ENCODE peak calls at places on chromosomes 6 and 20, in four cellular contexts. D, L, G and X are unnamed samples.

GRCh38 chr6:147283460-147283859 is 79.2 kb downstream of the STXBP5 start:
- DNase-seq in D (no peak), G (no peak), L (no peak), X (no peak)

GRCh38 chr6:37029249-37029959 is 23.9 kb downstream of the FGD2 start:
- DNase-seq in D (no peak), G (no peak), L (no peak), X (peak; percentile 79)

GRCh38 chr6:127954082-127954481 is 53.2 kb upstream of the THEMIS start:
- DNase-seq in G (no peak), D (no peak), L (no peak), X (no peak)

GRCh38 chr6:34465551-34466241 is at the start of gene PACSIN1:
- DNase-seq in G (peak; percentile 36), D (no peak), L (peak; percentile 52), X (no peak)

GRCh38 chr20:9145142-9145541 is 76.3 kb downstream of the PLCB4 start:
- DNase-seq in L (no peak), G (no peak), D (no peak), X (no peak)

GRCh38 chr20:63942250-63943006 is 13.8 kb downstream of the UCKL1 start:
- DNase-seq in G (no peak), L (no peak), D (no peak), X (no peak)

GRCh38 chr6:159108438-159108985 is 60.7 kb upstream of the FNDC1 start:
- DNase-seq in D (no peak), L (no peak), G (no peak), X (no peak)

GRCh38 chr6:11275598-11275997 is 43.1 kb upstream of the NEDD9 start:
- DNase-seq in L (peak; percentile 42), G (no peak), D (no peak), X (no peak)

GRCh38 chr6:43698584-43699349 is 11.2 kb upstream of the MRPS18A start:
- DNase-seq in G (no peak), D (peak; percentile 25), L (no peak), X (peak; percentile 81)

GRCh38 chr6:29887819-29888581 is 54.3 kb upstream of the HLA-A start:
- DNase-seq in G (no peak), D (no peak), L (no peak), X (peak; percentile 4)

GRCh38 chr6:113306552-113307145 is 550.5 kb upstream of the MARCKS start:
- DNase-seq in G (no peak), D (no peak), L (no peak), X (no peak)

GRCh38 chr6:127606131-127606562 is 29.2 kb downstream of the C6orf58 start:
- DNase-seq in D (peak; percentile 8), L (no peak), G (peak; percentile 26), X (peak; percentile 54)

GRCh38 chr6:74733830-74734591 is 471.8 kb downstream of the COL12A1 start:
- DNase-seq in D (peak; percentile 12), G (no peak), L (no peak), X (no peak)

GRCh38 chr20:47509104-47509661 is 7.5 kb downstream of the NCOA3 start:
- DNase-seq in G (no peak), L (no peak), D (no peak), X (no peak)

GRCh38 chr20:34895465-34895864 is 19.1 kb downstream of the ACSS2 start:
- DNase-seq in G (no peak), L (no peak), D (no peak), X (no peak)

GRCh38 chr20:35307666-35308653 is 15.7 kb upstream of the FAM83C start:
- DNase-seq in L (peak; percentile 38), D (no peak), G (peak; percentile 40), X (peak; percentile 99)